ENCODE peak calls at places on chromosomes 5 and 9, in six cellular contexts. One of them, this sample, is unnamed.

GRCh38 chr5:93193756-93194155 is 387.3 kb downstream of the NR2F1-AS1 start:
- DNase-seq in NCI-H345: no peak
- DNase-seq in endodermal cell: no peak
- DNase-seq in pons: no peak
- DNase-seq in ureter: no peak
- DNase-seq in HS-5: no peak
- DNase-seq in this sample: no peak

GRCh38 chr5:122150128-122150685 is 20.9 kb downstream of the ZNF474 start:
- DNase-seq in pons: no peak
- DNase-seq in NCI-H345: no peak
- DNase-seq in HS-5: no peak
- DNase-seq in ureter: no peak
- DNase-seq in endodermal cell: no peak
- DNase-seq in this sample: no peak

GRCh38 chr5:14213253-14213652 is 70.1 kb downstream of the TRIO start:
- DNase-seq in endodermal cell: no peak
- DNase-seq in HS-5: no peak
- DNase-seq in NCI-H345: no peak
- DNase-seq in pons: no peak
- DNase-seq in ureter: no peak
- DNase-seq in this sample: peak; percentile 41

GRCh38 chr9:108552459-108553040 is 303.2 kb downstream of the ACTL7B start:
- DNase-seq in ureter: no peak
- DNase-seq in NCI-H345: peak; percentile 14
- DNase-seq in endodermal cell: no peak
- DNase-seq in pons: no peak
- DNase-seq in HS-5: no peak
- DNase-seq in this sample: peak; percentile 98

GRCh38 chr5:157350939-157351338 is 85.0 kb downstream of the CYFIP2 start:
- DNase-seq in ureter: no peak
- DNase-seq in pons: no peak
- DNase-seq in HS-5: no peak
- DNase-seq in NCI-H345: no peak
- DNase-seq in endodermal cell: no peak
- DNase-seq in this sample: no peak

GRCh38 chr9:78325343-78325742 is 28.4 kb downstream of the PSAT1 start:
- DNase-seq in HS-5: no peak
- DNase-seq in NCI-H345: no peak
- DNase-seq in endodermal cell: no peak
- DNase-seq in ureter: no peak
- DNase-seq in pons: peak; percentile 26
- DNase-seq in this sample: no peak

GRCh38 chr5:61330879-61331406 is 1.1 kb upstream of the ZSWIM6 start:
- DNase-seq in endodermal cell: peak; percentile 83
- DNase-seq in ureter: peak; percentile 81
- DNase-seq in NCI-H345: peak; percentile 64
- DNase-seq in HS-5: no peak
- DNase-seq in pons: peak; percentile 59
- DNase-seq in this sample: peak; percentile 64

GRCh38 chr5:142720561-142721275 is 34.8 kb upstream of the FGF1 start:
- DNase-seq in pons: no peak
- DNase-seq in ureter: peak; percentile 53
- DNase-seq in NCI-H345: peak; percentile 86
- DNase-seq in HS-5: no peak
- DNase-seq in endodermal cell: peak; percentile 45
- DNase-seq in this sample: peak; percentile 99

GRCh38 chr9:135108801-135109500 is 21.5 kb downstream of the OLFM1 start:
- DNase-seq in ureter: no peak
- DNase-seq in HS-5: no peak
- DNase-seq in endodermal cell: no peak
- DNase-seq in pons: no peak
- DNase-seq in NCI-H345: no peak
- DNase-seq in this sample: no peak

GRCh38 chr9:19781240-19781639 is 7.6 kb downstream of the SLC24A2 start:
- DNase-seq in NCI-H345: no peak
- DNase-seq in endodermal cell: no peak
- DNase-seq in HS-5: no peak
- DNase-seq in ureter: no peak
- DNase-seq in pons: peak; percentile 49
- DNase-seq in this sample: no peak

GRCh38 chr5:82859439-82860140 is 217.6 kb downstream of the TMEM167A start:
- DNase-seq in NCI-H345: no peak
- DNase-seq in HS-5: no peak
- DNase-seq in pons: no peak
- DNase-seq in ureter: no peak
- DNase-seq in endodermal cell: no peak
- DNase-seq in this sample: no peak

GRCh38 chr9:6417186-6417585 is 4.2 kb downstream of the UHRF2 start:
- DNase-seq in HS-5: no peak
- DNase-seq in ureter: no peak
- DNase-seq in pons: no peak
- DNase-seq in endodermal cell: no peak
- DNase-seq in NCI-H345: no peak
- DNase-seq in this sample: peak; percentile 27

GRCh38 chr5:97478513-97478912 is 295.5 kb upstream of the RIOK2 start:
- DNase-seq in ureter: no peak
- DNase-seq in endodermal cell: no peak
- DNase-seq in HS-5: no peak
- DNase-seq in NCI-H345: no peak
- DNase-seq in pons: no peak
- DNase-seq in this sample: no peak

GRCh38 chr5:69497006-69497520 is 4.5 kb downstream of the OCLN start:
- DNase-seq in HS-5: no peak
- DNase-seq in NCI-H345: no peak
- DNase-seq in endodermal cell: no peak
- DNase-seq in ureter: no peak
- DNase-seq in pons: no peak
- DNase-seq in this sample: no peak

GRCh38 chr5:143119301-143119769 is 284.2 kb downstream of the NR3C1 start:
- DNase-seq in NCI-H345: no peak
- DNase-seq in ureter: no peak
- DNase-seq in endodermal cell: no peak
- DNase-seq in pons: no peak
- DNase-seq in HS-5: no peak
- DNase-seq in this sample: no peak

GRCh38 chr5:178421699-178422399 is 168.3 kb downstream of the COL23A1 start:
- DNase-seq in endodermal cell: peak; percentile 49
- DNase-seq in ureter: no peak
- DNase-seq in NCI-H345: no peak
- DNase-seq in HS-5: no peak
- DNase-seq in pons: no peak
- DNase-seq in this sample: no peak

GRCh38 chr5:177300236-177300880 is 3.2 kb downstream of the RAB24 start:
- DNase-seq in endodermal cell: peak; percentile 77
- DNase-seq in ureter: no peak
- DNase-seq in pons: peak; percentile 88
- DNase-seq in NCI-H345: no peak
- DNase-seq in HS-5: peak; percentile 36
- DNase-seq in this sample: peak; percentile 61

GRCh38 chr9:133111461-133112360 is 9.3 kb downstream of the RALGDS start:
- DNase-seq in endodermal cell: no peak
- DNase-seq in ureter: no peak
- DNase-seq in HS-5: no peak
- DNase-seq in pons: no peak
- DNase-seq in NCI-H345: no peak
- DNase-seq in this sample: no peak

GRCh38 chr9:107684224-107684623 is 194.7 kb upstream of the KLF4 start:
- DNase-seq in pons: no peak
- DNase-seq in HS-5: no peak
- DNase-seq in NCI-H345: no peak
- DNase-seq in endodermal cell: no peak
- DNase-seq in ureter: no peak
- DNase-seq in this sample: peak; percentile 22